ENCODE peak calls at places on chromosomes 4 and X, in five cellular contexts. C is A549, V is H9, Y is type B pancreatic cell, A is breast epithelium. I is an unnamed sample.

GRCh38 chr4:74671074-74671698 is 123.1 kb downstream of the BTC start:
- DNase-seq in C (peak), V (peak), Y (no peak), A (no peak), I (no peak)

GRCh38 chr4:121688261-121688660 is 8.5 kb downstream of the ANXA5 start:
- DNase-seq in C (no peak), V (no peak), Y (no peak), A (no peak), I (no peak)

GRCh38 chr4:12791536-12791935 is 692.6 kb downstream of the RAB28 start:
- DNase-seq in C (no peak), V (no peak), Y (no peak), A (no peak), I (no peak)

GRCh38 chr4:150358691-150359090 is 223.3 kb upstream of the MAB21L2 start:
- DNase-seq in C (no peak), V (no peak), Y (no peak), A (no peak), I (no peak)

GRCh38 chrX:68415289-68415688 is 18.0 kb downstream of the OPHN1 start:
- DNase-seq in C (no peak), V (no peak), Y (no peak), A (peak), I (no peak)

GRCh38 chr4:147709999-147710398 is 21.9 kb upstream of the ARHGAP10 start:
- DNase-seq in C (no peak), V (no peak), Y (no peak), A (no peak), I (no peak)

GRCh38 chrX:74422576-74423288 is 1.4 kb downstream of the SLC16A2 start:
- DNase-seq in C (no peak), V (peak), Y (peak), A (no peak), I (no peak)

GRCh38 chr4:39637572-39638357 is 900 bp downstream of the SMIM14 start:
- DNase-seq in C (peak), V (peak), Y (no peak), A (peak), I (no peak)

GRCh38 chr4:38230121-38230728 is 270.0 kb downstream of the PTTG2 start:
- DNase-seq in C (no peak), V (no peak), Y (no peak), A (no peak), I (no peak)

GRCh38 chrX:145821291-145821897 is 3.8 kb downstream of the SLITRK2 start:
- DNase-seq in C (no peak), V (peak), Y (no peak), A (no peak), I (no peak)

GRCh38 chr4:162241857-162242256 is 78.1 kb upstream of the FSTL5 start:
- DNase-seq in C (no peak), V (no peak), Y (no peak), A (no peak), I (no peak)

GRCh38 chrX:109600114-109600710 is 24.8 kb downstream of the KCNE5 start:
- DNase-seq in C (no peak), V (peak), Y (no peak), A (no peak), I (no peak)

GRCh38 chrX:114798902-114799301 is 215.0 kb downstream of the HTR2C start:
- DNase-seq in C (no peak), V (no peak), Y (no peak), A (no peak), I (no peak)

GRCh38 chrX:120753413-120754251 is 122.0 kb downstream of the CT47B1 start:
- DNase-seq in C (no peak), V (no peak), Y (no peak), A (no peak), I (no peak)

GRCh38 chr4:70932984-70933383 is 30.8 kb downstream of the MOB1B start:
- DNase-seq in C (no peak), V (no peak), Y (no peak), A (no peak), I (no peak)

GRCh38 chr4:87220094-87220831 is at the start of gene KLHL8:
- DNase-seq in C (peak), V (peak), Y (peak), A (peak), I (no peak)

GRCh38 chr4:16027114-16027513 is 56.7 kb downstream of the PROM1 start:
- DNase-seq in C (no peak), V (no peak), Y (no peak), A (no peak), I (no peak)

GRCh38 chrX:130130990-130131389 is 20.7 kb upstream of the ELF4 start:
- DNase-seq in C (no peak), V (no peak), Y (no peak), A (no peak), I (no peak)

GRCh38 chrX:43663173-43663572 is 7.1 kb downstream of the MAOA start:
- DNase-seq in C (no peak), V (no peak), Y (no peak), A (no peak), I (no peak)

GRCh38 chr4:3469386-3470243 is 6.5 kb downstream of the DOK7 start:
- DNase-seq in C (no peak), V (no peak), Y (no peak), A (no peak), I (peak)

GRCh38 chrX:88135735-88136134 is 611.3 kb upstream of the CPXCR1 start:
- DNase-seq in C (no peak), V (no peak), Y (no peak), A (no peak), I (no peak)

GRCh38 chr4:48041535-48042137 is 25.1 kb downstream of the NIPAL1 start:
- DNase-seq in C (no peak), V (no peak), Y (no peak), A (no peak), I (no peak)

GRCh38 chrX:84737471-84737871 is 235.2 kb upstream of the HDX start:
- DNase-seq in C (no peak), V (no peak), Y (no peak), A (no peak), I (no peak)

GRCh38 chr4:146261046-146261445 is 46.7 kb downstream of the REELD1 start:
- DNase-seq in C (no peak), V (no peak), Y (no peak), A (no peak), I (no peak)

GRCh38 chrX:23784487-23785301 is 1.7 kb downstream of the SAT1 start:
- DNase-seq in C (peak), V (no peak), Y (no peak), A (no peak), I (no peak)

GRCh38 chr4:118329849-118330248 is 23.0 kb downstream of the PRSS12 start:
- DNase-seq in C (no peak), V (no peak), Y (no peak), A (no peak), I (no peak)

GRCh38 chr4:26288308-26288982 is 32.4 kb upstream of the RBPJ start:
- DNase-seq in C (peak), V (no peak), Y (no peak), A (no peak), I (no peak)

GRCh38 chrX:80489166-80489565 is 68.9 kb downstream of the TENT5D start:
- DNase-seq in C (no peak), V (no peak), Y (no peak), A (no peak), I (no peak)

GRCh38 chr4:176013466-176014247 is 52.0 kb upstream of the WDR17 start:
- DNase-seq in C (no peak), V (no peak), Y (no peak), A (no peak), I (no peak)

GRCh38 chr4:26005764-26006163 is 91.7 kb downstream of the SMIM20 start:
- DNase-seq in C (no peak), V (no peak), Y (no peak), A (no peak), I (no peak)

GRCh38 chr4:169618286-169618685 is 2.1 kb upstream of the CLCN3 start:
- DNase-seq in C (no peak), V (no peak), Y (no peak), A (no peak), I (no peak)

GRCh38 chr4:76943129-76943620 is 6.4 kb upstream of the SEPTIN11 start:
- DNase-seq in C (no peak), V (no peak), Y (no peak), A (no peak), I (no peak)

GRCh38 chr4:41882622-41883347 is 52.4 kb upstream of the TMEM33 start:
- DNase-seq in C (peak), V (peak), Y (no peak), A (no peak), I (no peak)

GRCh38 chr4:118905546-118905945 is 16.9 kb downstream of the SYNPO2 start:
- DNase-seq in C (no peak), V (no peak), Y (no peak), A (no peak), I (no peak)

GRCh38 chr4:24794916-24795665 is at the start of gene SOD3:
- DNase-seq in C (no peak), V (peak), Y (no peak), A (peak), I (no peak)

GRCh38 chr4:146790515-146790914 is 151.8 kb downstream of the POU4F2 start:
- DNase-seq in C (no peak), V (no peak), Y (no peak), A (no peak), I (no peak)

GRCh38 chr4:152454398-152455011 is 81.4 kb downstream of the FBXW7 start:
- DNase-seq in C (peak), V (no peak), Y (no peak), A (no peak), I (no peak)

GRCh38 chrX:63424063-63424462 is 72.9 kb upstream of the SPIN4 start:
- DNase-seq in C (no peak), V (no peak), Y (no peak), A (no peak), I (no peak)

DNA sequence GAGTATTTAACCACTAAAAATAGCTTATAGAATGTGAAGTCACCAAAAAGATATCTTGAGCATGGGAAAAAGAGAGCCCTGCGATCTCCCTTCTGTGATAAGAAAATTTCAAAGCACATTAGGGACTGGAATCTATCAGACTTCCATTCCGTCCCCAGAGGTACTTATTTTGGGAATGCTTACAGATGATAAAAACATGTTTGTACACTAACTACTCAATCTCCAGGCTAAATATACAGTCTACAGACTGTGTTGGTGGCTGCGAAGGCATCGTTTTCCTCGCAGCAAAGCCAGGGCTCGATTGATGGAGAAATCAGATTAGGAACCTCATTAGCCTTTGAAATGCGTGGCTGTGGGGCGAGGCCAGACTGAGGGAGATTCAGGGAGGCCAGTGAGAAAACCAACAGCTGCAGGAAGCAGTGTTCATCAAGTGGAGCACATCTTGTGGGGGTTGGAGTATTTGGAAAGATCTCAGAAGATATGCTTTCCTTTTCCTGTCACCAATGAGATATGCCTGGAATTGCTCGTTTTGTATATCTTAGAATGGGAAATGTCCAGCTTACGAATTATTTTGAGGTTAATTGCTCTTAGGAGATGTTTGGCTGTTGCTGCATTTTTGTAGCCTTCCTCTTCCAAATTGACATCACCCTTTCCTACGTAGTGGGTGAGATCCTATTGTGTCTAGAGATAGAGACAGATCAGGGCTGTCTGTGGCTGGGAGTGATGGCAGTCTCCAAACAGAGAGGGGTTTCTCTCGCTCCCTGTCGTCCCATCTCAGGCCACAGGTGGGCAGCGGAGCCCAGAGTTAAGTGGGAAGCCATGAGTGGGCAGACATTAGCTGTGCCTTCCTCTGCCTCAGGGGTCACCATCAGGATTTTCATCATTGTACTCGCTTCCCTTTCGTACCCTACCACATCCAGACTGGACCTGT is 225.0 kb upstream of the FAT1 start:
- DNase-seq in C (peak), V (peak), Y (no peak), A (no peak), I (no peak)
- TF ChIP-seq CTCF in C (no peak), V (peak), Y (peak), A (no peak), I (peak)

GRCh38 chr4:153542835-153543234 is 76.7 kb downstream of the TMEM131L start:
- DNase-seq in C (no peak), V (no peak), Y (no peak), A (no peak), I (no peak)
- TF ChIP-seq CTCF in C (no peak), V (peak), Y (peak), A (no peak), I (peak)

GRCh38 chrX:17580529-17581155 is 156.7 kb upstream of the SCML1 start:
- DNase-seq in C (no peak), V (no peak), Y (no peak), A (no peak), I (no peak)

GRCh38 chrX:17585006-17585405 is 152.3 kb upstream of the SCML1 start:
- DNase-seq in C (no peak), V (no peak), Y (no peak), A (no peak), I (no peak)

GRCh38 chrX:17584248-17584681 is 153.0 kb upstream of the SCML1 start:
- DNase-seq in C (peak), V (no peak), Y (no peak), A (no peak), I (no peak)

GRCh38 chrX:17579021-17579420 is 158.3 kb upstream of the SCML1 start:
- DNase-seq in C (no peak), V (no peak), Y (no peak), A (no peak), I (no peak)

DNA sequence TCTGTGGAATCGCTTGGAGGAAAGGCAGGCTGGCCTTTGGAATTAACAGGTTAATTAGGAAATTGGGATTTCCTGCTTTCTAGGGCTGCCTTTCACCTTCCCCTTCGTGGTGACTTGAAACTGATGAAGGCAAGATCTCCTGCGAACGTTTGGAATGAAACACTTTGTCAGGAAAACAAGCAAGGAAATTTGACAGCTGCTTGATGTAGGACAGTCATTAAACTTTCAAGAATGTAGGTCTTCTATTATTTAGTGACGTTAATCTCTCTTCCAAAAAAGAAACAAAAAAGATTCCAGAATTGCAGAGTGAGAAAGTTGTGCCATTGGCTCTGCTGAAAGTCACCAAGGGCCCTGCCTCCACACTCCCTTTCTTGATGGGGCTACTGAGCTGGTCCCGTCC is 155.6 kb upstream of the SCML1 start:
- DNase-seq in C (no peak), V (no peak), Y (no peak), A (no peak), I (no peak)
- TF ChIP-seq CTCF in C (no peak), V (no peak), Y (no peak), A (no peak), I (no peak)

GRCh38 chrX:2627272-2627867 is 63.7 kb upstream of the CD99 start:
- DNase-seq in C (peak), V (peak), Y (no peak), A (no peak), I (no peak)
- TF ChIP-seq CTCF in C (peak), V (peak), Y (peak), A (no peak), I (peak)

GRCh38 chr4:168432419-168433146 is 47.7 kb downstream of the DDX60L start:
- DNase-seq in C (peak), V (no peak), Y (no peak), A (no peak), I (no peak)
- TF ChIP-seq CTCF in C (no peak), V (no peak), Y (no peak), A (no peak), I (no peak)

GRCh38 chrX:155666741-155667140 is 54.0 kb upstream of the TMLHE start:
- DNase-seq in C (no peak), V (no peak), Y (no peak), A (no peak), I (no peak)

DNA sequence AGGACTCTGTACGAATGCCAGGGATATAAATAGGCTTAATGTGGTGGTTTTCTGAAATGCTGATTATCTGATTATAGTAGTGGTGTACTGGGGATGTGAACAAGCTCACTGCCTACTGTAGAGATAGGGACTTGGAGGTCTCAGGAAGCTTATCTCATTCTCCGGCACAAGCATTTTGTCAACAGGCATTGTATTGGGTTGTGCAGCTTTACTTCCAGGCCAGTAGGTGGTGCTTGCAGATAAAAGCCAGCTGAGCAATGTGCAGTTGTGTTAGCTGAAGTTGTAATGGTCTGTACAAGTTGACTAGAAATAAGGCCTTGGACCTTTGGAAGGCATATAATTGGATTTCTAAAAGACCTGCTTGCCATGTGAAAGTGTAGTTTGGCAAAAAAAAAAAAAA is 49.5 kb upstream of the TMLHE start:
- DNase-seq in C (peak), V (no peak), Y (no peak), A (no peak), I (no peak)
- TF ChIP-seq CTCF in C (no peak), V (peak), Y (peak), A (no peak), I (peak)

GRCh38 chr4:174117445-174117844 is 166.0 kb downstream of the FBXO8 start:
- DNase-seq in C (no peak), V (no peak), Y (no peak), A (no peak), I (no peak)
- TF ChIP-seq CTCF in C (no peak), V (no peak), Y (no peak), A (no peak), I (no peak)

GRCh38 chrX:150627957-150628356 is 59.5 kb downstream of the MTM1 start:
- DNase-seq in C (no peak), V (no peak), Y (no peak), A (no peak), I (no peak)

GRCh38 chrX:150623583-150623982 is 55.2 kb downstream of the MTM1 start:
- DNase-seq in C (no peak), V (no peak), Y (no peak), A (no peak), I (no peak)

GRCh38 chrX:150621652-150622051 is 53.2 kb downstream of the MTM1 start:
- DNase-seq in C (no peak), V (no peak), Y (no peak), A (no peak), I (no peak)

GRCh38 chrX:150625875-150626274 is 57.5 kb downstream of the MTM1 start:
- DNase-seq in C (no peak), V (no peak), Y (no peak), A (no peak), I (no peak)

DNA sequence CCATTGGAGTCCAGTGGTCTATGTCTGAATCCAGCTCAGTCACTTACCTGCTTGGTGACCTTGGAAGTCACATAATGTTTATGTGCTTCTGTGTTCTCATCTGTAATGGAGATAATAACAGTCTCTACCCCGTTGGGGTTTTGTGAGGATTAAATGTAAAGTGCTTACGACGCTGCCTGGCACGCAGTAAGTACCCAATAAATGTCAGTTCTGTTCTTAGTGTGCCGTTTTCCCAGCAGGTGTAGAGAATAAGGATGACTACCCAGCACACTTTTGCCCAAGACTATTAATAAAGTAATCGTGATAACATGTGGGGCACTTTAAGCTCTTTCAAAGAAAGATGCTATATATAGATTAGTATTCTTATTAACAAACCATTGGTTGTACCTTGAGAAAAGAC is 56.7 kb downstream of the MTM1 start:
- DNase-seq in C (no peak), V (no peak), Y (no peak), A (no peak), I (no peak)
- TF ChIP-seq CTCF in C (no peak), V (no peak), Y (no peak), A (no peak), I (no peak)

DNA sequence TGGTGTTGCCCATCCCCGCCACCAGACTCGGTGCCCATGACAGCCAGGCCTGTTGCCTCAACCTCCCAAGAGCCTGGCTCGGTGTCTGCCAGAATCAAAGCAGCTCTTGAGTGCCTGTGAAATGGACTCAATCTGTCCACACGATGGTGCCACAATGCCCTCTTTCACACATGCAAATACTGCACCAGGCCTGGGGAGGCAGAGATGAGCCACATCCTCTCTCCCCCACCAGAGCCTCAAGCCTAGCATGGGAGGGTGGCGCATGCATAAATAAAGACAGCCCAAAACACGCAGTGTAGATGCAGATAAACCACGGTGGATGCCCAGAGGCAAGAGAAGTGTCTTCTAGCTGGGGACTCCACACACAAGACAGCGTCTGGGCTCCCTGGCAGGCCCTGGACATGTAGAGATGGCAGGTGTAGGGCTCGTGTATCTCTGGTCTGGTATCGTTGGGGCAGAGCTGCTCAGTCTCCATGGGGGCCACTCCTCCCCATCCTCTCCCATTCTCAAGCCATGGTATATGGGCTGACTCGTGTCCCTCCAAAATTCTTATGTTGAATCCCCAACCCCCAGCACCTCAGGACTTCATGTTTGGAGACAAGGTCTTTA is 65.6 kb downstream of the JAKMIP1 start:
- DNase-seq in C (peak), V (peak), Y (no peak), A (no peak), I (no peak)
- TF ChIP-seq CTCF in C (peak), V (peak), Y (no peak), A (no peak), I (no peak)

I was measured in chondrocyte.